ENCODE peak calls at places on chromosomes 16 and 17, in five cellular contexts. One of them, this sample, is unnamed.

GRCh38 chr16:29107299-29107698 is 122.4 kb downstream of the LAT start:
- DNase-seq in keratinocyte: no peak
- DNase-seq in neural progenitor cell: peak
- DNase-seq in HAP-1: no peak
- DNase-seq in sigmoid colon: no peak
- DNase-seq in this sample: no peak

GRCh38 chr17:6313835-6314234 is 121.1 kb downstream of the AIPL1 start:
- DNase-seq in keratinocyte: no peak
- DNase-seq in neural progenitor cell: no peak
- DNase-seq in HAP-1: no peak
- DNase-seq in sigmoid colon: no peak
- DNase-seq in this sample: no peak

GRCh38 chr17:73566905-73567782 is 77.1 kb downstream of the SDK2 start:
- DNase-seq in keratinocyte: no peak
- DNase-seq in neural progenitor cell: peak
- DNase-seq in HAP-1: peak
- DNase-seq in sigmoid colon: no peak
- DNase-seq in this sample: peak

GRCh38 chr17:1379930-1380313 is 20.1 kb downstream of the YWHAE start:
- DNase-seq in keratinocyte: no peak
- DNase-seq in neural progenitor cell: no peak
- DNase-seq in HAP-1: no peak
- DNase-seq in sigmoid colon: no peak
- DNase-seq in this sample: no peak

GRCh38 chr17:70375406-70375805 is 206.1 kb downstream of the KCNJ2 start:
- DNase-seq in keratinocyte: no peak
- DNase-seq in neural progenitor cell: no peak
- DNase-seq in HAP-1: no peak
- DNase-seq in sigmoid colon: no peak
- DNase-seq in this sample: no peak

GRCh38 chr16:71834291-71834690 is 11.5 kb upstream of the ATXN1L start:
- DNase-seq in keratinocyte: no peak
- DNase-seq in neural progenitor cell: no peak
- DNase-seq in HAP-1: no peak
- DNase-seq in sigmoid colon: no peak
- DNase-seq in this sample: no peak

GRCh38 chr17:29444589-29444988 is 54.4 kb downstream of the TAOK1 start:
- DNase-seq in keratinocyte: no peak
- DNase-seq in neural progenitor cell: no peak
- DNase-seq in HAP-1: no peak
- DNase-seq in sigmoid colon: no peak
- DNase-seq in this sample: no peak

GRCh38 chr17:9115446-9116265 is 94.3 kb downstream of the NTN1 start:
- DNase-seq in keratinocyte: no peak
- DNase-seq in neural progenitor cell: peak
- DNase-seq in HAP-1: peak
- DNase-seq in sigmoid colon: peak
- DNase-seq in this sample: no peak

GRCh38 chr17:45294506-45294905 is 22.3 kb downstream of the MAP3K14 start:
- DNase-seq in keratinocyte: no peak
- DNase-seq in neural progenitor cell: no peak
- DNase-seq in HAP-1: no peak
- DNase-seq in sigmoid colon: no peak
- DNase-seq in this sample: peak

GRCh38 chr16:30444231-30445148 is 1.2 kb downstream of the SEPHS2 start:
- DNase-seq in keratinocyte: no peak
- DNase-seq in neural progenitor cell: no peak
- DNase-seq in HAP-1: peak
- DNase-seq in sigmoid colon: no peak
- DNase-seq in this sample: no peak

GRCh38 chr17:34736611-34737010 is 157.2 kb downstream of the TMEM132E start:
- DNase-seq in keratinocyte: no peak
- DNase-seq in neural progenitor cell: no peak
- DNase-seq in HAP-1: no peak
- DNase-seq in sigmoid colon: peak
- DNase-seq in this sample: no peak

GRCh38 chr17:3961564-3962047 is 2.6 kb downstream of the ATP2A3 start:
- DNase-seq in keratinocyte: no peak
- DNase-seq in neural progenitor cell: no peak
- DNase-seq in HAP-1: no peak
- DNase-seq in sigmoid colon: no peak
- DNase-seq in this sample: peak

GRCh38 chr16:12317856-12318591 is 341.5 kb downstream of the SNX29 start:
- DNase-seq in keratinocyte: peak
- DNase-seq in neural progenitor cell: no peak
- DNase-seq in HAP-1: no peak
- DNase-seq in sigmoid colon: no peak
- DNase-seq in this sample: no peak

GRCh38 chr17:16434662-16435061 is 19.3 kb downstream of the TRPV2 start:
- DNase-seq in keratinocyte: no peak
- DNase-seq in neural progenitor cell: no peak
- DNase-seq in HAP-1: no peak
- DNase-seq in sigmoid colon: no peak
- DNase-seq in this sample: no peak

GRCh38 chr17:35117984-35118383 is 1.7 kb downstream of the RAD51D start:
- DNase-seq in keratinocyte: no peak
- DNase-seq in neural progenitor cell: no peak
- DNase-seq in HAP-1: peak
- DNase-seq in sigmoid colon: no peak
- DNase-seq in this sample: no peak

GRCh38 chr17:46772013-46772878 is 46.2 kb downstream of the WNT3 start:
- DNase-seq in keratinocyte: no peak
- DNase-seq in neural progenitor cell: peak
- DNase-seq in HAP-1: peak
- DNase-seq in sigmoid colon: no peak
- DNase-seq in this sample: peak

GRCh38 chr17:37791434-37791833 is 46.6 kb upstream of the HNF1B start:
- DNase-seq in keratinocyte: no peak
- DNase-seq in neural progenitor cell: peak
- DNase-seq in HAP-1: peak
- DNase-seq in sigmoid colon: no peak
- DNase-seq in this sample: no peak

GRCh38 chr17:17515921-17516295 is 19.7 kb upstream of the RASD1 start:
- DNase-seq in keratinocyte: no peak
- DNase-seq in neural progenitor cell: no peak
- DNase-seq in HAP-1: no peak
- DNase-seq in sigmoid colon: no peak
- DNase-seq in this sample: peak

GRCh38 chr17:39223907-39224777 is 1.6 kb downstream of the STAC2 start:
- DNase-seq in keratinocyte: no peak
- DNase-seq in neural progenitor cell: no peak
- DNase-seq in HAP-1: no peak
- DNase-seq in sigmoid colon: no peak
- DNase-seq in this sample: no peak

GRCh38 chr17:77884019-77884418 is 74.5 kb upstream of the TNRC6C start:
- DNase-seq in keratinocyte: no peak
- DNase-seq in neural progenitor cell: peak
- DNase-seq in HAP-1: peak
- DNase-seq in sigmoid colon: no peak
- DNase-seq in this sample: peak

GRCh38 chr16:50388491-50388890 is 19.7 kb upstream of the BRD7 start:
- DNase-seq in keratinocyte: no peak
- DNase-seq in neural progenitor cell: no peak
- DNase-seq in HAP-1: no peak
- DNase-seq in sigmoid colon: no peak
- DNase-seq in this sample: no peak

GRCh38 chr17:15464211-15464610 is 3.2 kb downstream of the CDRT4 start:
- DNase-seq in keratinocyte: no peak
- DNase-seq in neural progenitor cell: no peak
- DNase-seq in HAP-1: no peak
- DNase-seq in sigmoid colon: no peak
- DNase-seq in this sample: no peak

GRCh38 chr16:65908568-65908967 is 457.9 kb upstream of the CDH5 start:
- DNase-seq in keratinocyte: no peak
- DNase-seq in neural progenitor cell: peak
- DNase-seq in HAP-1: no peak
- DNase-seq in sigmoid colon: no peak
- DNase-seq in this sample: no peak

GRCh38 chr16:85969591-85969990 is 70.6 kb downstream of the IRF8 start:
- DNase-seq in keratinocyte: no peak
- DNase-seq in neural progenitor cell: peak
- DNase-seq in HAP-1: no peak
- DNase-seq in sigmoid colon: no peak
- DNase-seq in this sample: no peak

GRCh38 chr16:50335198-50335958 is 33.4 kb downstream of the BRD7 start:
- DNase-seq in keratinocyte: no peak
- DNase-seq in neural progenitor cell: no peak
- DNase-seq in HAP-1: no peak
- DNase-seq in sigmoid colon: no peak
- DNase-seq in this sample: no peak

GRCh38 chr17:700504-701094 is 14.0 kb downstream of the VPS53 start:
- DNase-seq in keratinocyte: no peak
- DNase-seq in neural progenitor cell: peak
- DNase-seq in HAP-1: no peak
- DNase-seq in sigmoid colon: no peak
- DNase-seq in this sample: no peak

GRCh38 chr17:17351901-17352781 is 49.0 kb downstream of the NT5M start:
- DNase-seq in keratinocyte: no peak
- DNase-seq in neural progenitor cell: no peak
- DNase-seq in HAP-1: no peak
- DNase-seq in sigmoid colon: no peak
- DNase-seq in this sample: peak

GRCh38 chr17:83053779-83054451 is 25.5 kb upstream of the METRNL start:
- DNase-seq in keratinocyte: no peak
- DNase-seq in neural progenitor cell: no peak
- DNase-seq in HAP-1: no peak
- DNase-seq in sigmoid colon: peak
- DNase-seq in this sample: peak

GRCh38 chr16:72963921-72964320 is 84.0 kb downstream of the ZFHX3 start:
- DNase-seq in keratinocyte: no peak
- DNase-seq in neural progenitor cell: peak
- DNase-seq in HAP-1: no peak
- DNase-seq in sigmoid colon: no peak
- DNase-seq in this sample: no peak

DNA sequence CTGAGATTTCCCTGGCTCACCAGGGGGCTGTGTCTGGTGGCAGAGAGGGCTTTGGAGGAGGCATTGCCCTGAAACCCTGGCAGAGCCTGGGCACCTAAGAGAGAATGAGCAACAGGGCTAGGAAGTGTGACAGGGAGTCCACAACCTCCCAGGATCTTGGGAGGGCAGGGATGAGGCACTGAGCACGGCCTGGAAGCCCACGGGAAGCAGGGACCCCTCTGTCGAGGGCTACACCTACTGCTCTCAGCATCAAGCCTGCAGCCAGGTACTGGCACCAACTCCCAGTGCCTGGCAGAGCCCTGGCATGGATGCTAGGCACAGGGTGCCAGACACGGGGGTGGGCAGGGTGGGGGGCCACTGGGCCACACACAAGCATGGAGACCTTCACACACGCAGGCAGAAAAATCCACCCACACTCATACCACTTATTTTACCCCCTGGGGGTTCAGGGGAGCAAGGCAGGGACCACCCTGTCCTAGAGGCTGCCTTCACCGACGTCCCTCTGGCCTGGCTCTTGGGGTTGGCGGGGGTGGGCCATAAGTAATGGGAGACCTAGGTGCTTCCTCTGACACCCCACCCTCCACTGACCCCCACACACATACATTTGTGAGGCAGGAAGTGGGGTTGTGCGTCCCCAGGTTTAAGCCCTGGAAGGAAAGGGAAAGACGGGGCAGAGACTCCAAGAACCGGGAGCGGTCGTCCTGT is 970 bp upstream of the HSD11B2 start:
- DNase-seq in keratinocyte: no peak
- DNase-seq in neural progenitor cell: no peak
- DNase-seq in HAP-1: no peak
- DNase-seq in sigmoid colon: no peak
- DNase-seq in this sample: no peak
- H3K4me3 ChIP-seq in keratinocyte: peak
- H3K4me3 ChIP-seq in neural progenitor cell: peak
- H3K4me3 ChIP-seq in HAP-1: peak
- H3K4me3 ChIP-seq in sigmoid colon: peak
- H3K4me3 ChIP-seq in this sample: peak

GRCh38 chr17:41666708-41667279 is 21.9 kb upstream of the EIF1 start:
- DNase-seq in keratinocyte: no peak
- DNase-seq in neural progenitor cell: peak
- DNase-seq in HAP-1: peak
- DNase-seq in sigmoid colon: peak
- DNase-seq in this sample: peak
- H3K4me3 ChIP-seq in keratinocyte: no peak
- H3K4me3 ChIP-seq in neural progenitor cell: peak
- H3K4me3 ChIP-seq in HAP-1: peak
- H3K4me3 ChIP-seq in sigmoid colon: peak
- H3K4me3 ChIP-seq in this sample: peak

GRCh38 chr17:14320098-14320497 is 19.2 kb downstream of the HS3ST3B1 start:
- DNase-seq in keratinocyte: no peak
- DNase-seq in neural progenitor cell: no peak
- DNase-seq in HAP-1: no peak
- DNase-seq in sigmoid colon: no peak
- DNase-seq in this sample: no peak

GRCh38 chr17:14317383-14317782 is 16.5 kb downstream of the HS3ST3B1 start:
- DNase-seq in keratinocyte: no peak
- DNase-seq in neural progenitor cell: peak
- DNase-seq in HAP-1: no peak
- DNase-seq in sigmoid colon: no peak
- DNase-seq in this sample: no peak

GRCh38 chr17:14318906-14319205 is 18.0 kb downstream of the HS3ST3B1 start:
- DNase-seq in keratinocyte: no peak
- DNase-seq in neural progenitor cell: no peak
- DNase-seq in HAP-1: no peak
- DNase-seq in sigmoid colon: no peak
- DNase-seq in this sample: no peak

GRCh38 chr17:14316131-14316854 is 15.4 kb downstream of the HS3ST3B1 start:
- DNase-seq in keratinocyte: no peak
- DNase-seq in neural progenitor cell: peak
- DNase-seq in HAP-1: no peak
- DNase-seq in sigmoid colon: no peak
- DNase-seq in this sample: no peak

GRCh38 chr17:14318109-14318905 is 17.4 kb downstream of the HS3ST3B1 start:
- DNase-seq in keratinocyte: no peak
- DNase-seq in neural progenitor cell: no peak
- DNase-seq in HAP-1: no peak
- DNase-seq in sigmoid colon: no peak
- DNase-seq in this sample: no peak
- H3K4me3 ChIP-seq in keratinocyte: no peak
- H3K4me3 ChIP-seq in neural progenitor cell: no peak
- H3K4me3 ChIP-seq in HAP-1: no peak
- H3K4me3 ChIP-seq in sigmoid colon: no peak
- H3K4me3 ChIP-seq in this sample: no peak

GRCh38 chr16:8430401-8430800 is 159.9 kb downstream of the TMEM114 start:
- DNase-seq in keratinocyte: no peak
- DNase-seq in neural progenitor cell: no peak
- DNase-seq in HAP-1: no peak
- DNase-seq in sigmoid colon: no peak
- DNase-seq in this sample: no peak
- H3K4me3 ChIP-seq in keratinocyte: no peak
- H3K4me3 ChIP-seq in neural progenitor cell: no peak
- H3K4me3 ChIP-seq in HAP-1: no peak
- H3K4me3 ChIP-seq in sigmoid colon: no peak
- H3K4me3 ChIP-seq in this sample: no peak